ENCODE peak calls at places on chromosomes 5 and 9, in five cellular contexts. V is choroid plexus epithelial cell, P is AG10803, R is IMR-90, K is psoas muscle. I is an unnamed sample.

GRCh38 chr9:93898026-93898425 is 57.1 kb downstream of the BARX1 start:
- DNase-seq in V (no peak), P (no peak), R (no peak), K (no peak), I (no peak)

GRCh38 chr5:138138949-138139775 is at the start of gene NME5:
- DNase-seq in V (peak; percentile 80), P (peak; percentile 39), R (peak; percentile 40), K (peak; percentile 53), I (peak; percentile 72)

GRCh38 chr5:154254886-154255285 is 64.4 kb downstream of the GALNT10 start:
- DNase-seq in V (no peak), P (no peak), R (no peak), K (no peak), I (no peak)

GRCh38 chr5:31860726-31861432 is 221.9 kb downstream of the PDZD2 start:
- DNase-seq in V (no peak), P (no peak), R (no peak), K (no peak), I (no peak)

GRCh38 chr5:179158556-179158955 is 98.4 kb downstream of the ZNF354C start:
- DNase-seq in V (no peak), P (no peak), R (no peak), K (no peak), I (no peak)

GRCh38 chr9:12702160-12702758 is 9.1 kb downstream of the TYRP1 start:
- DNase-seq in V (peak; percentile 78), P (peak; percentile 80), R (peak; percentile 70), K (peak; percentile 28), I (peak; percentile 77)

GRCh38 chr5:775960-776861 is 8.3 kb downstream of the ZDHHC11B start:
- DNase-seq in V (no peak), P (no peak), R (no peak), K (peak; percentile 25), I (no peak)

GRCh38 chr5:148384389-148384756 is 615 bp downstream of the FBXO38 start:
- DNase-seq in V (no peak), P (peak; percentile 17), R (no peak), K (no peak), I (peak; percentile 16)

GRCh38 chr5:177432143-177432904 is 5.8 kb downstream of the GRK6 start:
- DNase-seq in V (no peak), P (no peak), R (no peak), K (no peak), I (no peak)

GRCh38 chr5:395921-396714 is 46.9 kb upstream of the EXOC3 start:
- DNase-seq in V (no peak), P (no peak), R (no peak), K (no peak), I (no peak)

GRCh38 chr5:78964889-78965288 is 20.2 kb downstream of the ARSB start:
- DNase-seq in V (peak; percentile 90), P (peak; percentile 77), R (peak; percentile 83), K (no peak), I (peak; percentile 86)

GRCh38 chr5:66234241-66234640 is 90.1 kb downstream of the SREK1 start:
- DNase-seq in V (no peak), P (no peak), R (no peak), K (no peak), I (no peak)

GRCh38 chr5:66241136-66241825 is 97.2 kb downstream of the SREK1 start:
- DNase-seq in V (no peak), P (no peak), R (no peak), K (no peak), I (no peak)

GRCh38 chr5:66242050-66242449 is 98.0 kb downstream of the SREK1 start:
- DNase-seq in V (no peak), P (no peak), R (no peak), K (no peak), I (no peak)

GRCh38 chr5:66238435-66238834 is 94.3 kb downstream of the SREK1 start:
- DNase-seq in V (no peak), P (no peak), R (no peak), K (no peak), I (no peak)

GRCh38 chr5:66239034-66239433 is 94.9 kb downstream of the SREK1 start:
- DNase-seq in V (peak; percentile 13), P (no peak), R (no peak), K (no peak), I (peak; percentile 7)
- TF ChIP-seq CTCF in V (peak; percentile 32), P (no peak), R (peak; percentile 13), K (no peak), I (peak; percentile 12)

DNA sequence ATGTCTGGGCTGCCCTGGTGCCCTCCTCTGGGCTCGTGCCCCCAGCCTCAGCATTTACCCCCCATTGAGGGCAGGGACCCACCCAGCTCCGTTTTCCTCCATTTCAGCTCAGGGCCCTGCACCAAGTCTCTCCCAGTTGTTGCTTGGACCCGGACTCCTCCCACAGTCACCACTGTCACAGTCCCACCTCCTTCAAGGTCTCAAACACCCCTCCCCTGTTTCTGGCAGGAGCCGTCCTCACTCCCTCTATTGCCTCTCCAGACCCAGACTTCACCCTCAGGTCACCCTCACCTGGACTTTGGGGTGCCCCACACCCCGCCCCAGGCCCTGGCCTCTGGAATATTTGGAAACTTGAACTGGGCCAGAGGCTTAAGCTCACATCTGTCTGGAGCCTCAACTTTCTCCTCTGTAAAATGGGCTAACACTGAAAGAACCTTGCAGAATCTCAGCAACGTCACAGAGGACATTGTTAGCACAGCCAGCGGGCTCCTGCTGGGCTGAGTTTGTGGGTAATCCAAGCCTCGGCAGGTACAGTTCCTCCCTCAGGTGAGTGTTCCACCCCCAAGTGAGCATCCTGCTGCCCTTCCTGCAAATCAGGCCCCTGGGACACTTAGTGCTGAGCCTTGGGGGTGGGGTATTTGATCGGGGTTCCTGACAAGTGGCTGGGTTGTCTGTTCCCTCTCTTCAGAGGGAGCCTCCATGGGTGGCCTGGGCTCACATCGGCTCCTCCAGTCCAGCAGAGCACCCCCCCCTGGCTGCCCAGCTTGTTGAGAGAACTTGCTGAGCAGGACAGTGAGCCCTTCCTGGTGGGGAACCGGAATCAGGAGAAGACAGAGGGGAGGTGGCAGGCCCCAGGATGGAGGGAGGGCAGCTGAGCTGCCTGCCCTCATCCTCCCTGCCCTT is 130.1 kb downstream of the C9orf50 start:
- DNase-seq in V (peak; percentile 54), P (no peak), R (no peak), K (no peak), I (no peak)
- H3K4me3 ChIP-seq in V (peak overlapping the region; percentile 34), P (peak overlapping the region; percentile 69), R (no peak overlapping the region), K (peak overlapping the region; percentile 70), I (peak overlapping the region; percentile 45)

DNA sequence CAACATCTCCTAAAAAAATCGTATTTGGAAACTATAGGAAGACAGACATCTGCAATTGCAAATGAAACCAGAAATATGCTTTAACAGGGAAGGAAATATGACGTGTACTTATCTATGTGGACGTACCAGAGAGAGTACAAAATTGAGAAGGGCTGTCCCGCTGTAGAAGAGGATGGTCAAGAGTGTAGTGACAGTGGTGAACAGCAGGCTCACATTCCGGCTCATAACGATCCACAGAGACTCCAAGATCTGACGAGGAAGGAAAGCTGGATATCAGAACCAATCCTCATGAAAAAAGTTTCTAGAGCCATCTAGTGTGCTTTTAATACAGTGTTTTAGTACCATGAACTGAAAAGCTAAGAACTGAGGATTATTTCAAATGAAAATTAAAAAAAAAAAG is 37.1 kb upstream of the CTNNAL1 start:
- DNase-seq in V (no peak), P (no peak), R (no peak), K (no peak), I (no peak)
- TF ChIP-seq CTCF in V (no peak), P (no peak), R (no peak), K (no peak), I (no peak)

DNA sequence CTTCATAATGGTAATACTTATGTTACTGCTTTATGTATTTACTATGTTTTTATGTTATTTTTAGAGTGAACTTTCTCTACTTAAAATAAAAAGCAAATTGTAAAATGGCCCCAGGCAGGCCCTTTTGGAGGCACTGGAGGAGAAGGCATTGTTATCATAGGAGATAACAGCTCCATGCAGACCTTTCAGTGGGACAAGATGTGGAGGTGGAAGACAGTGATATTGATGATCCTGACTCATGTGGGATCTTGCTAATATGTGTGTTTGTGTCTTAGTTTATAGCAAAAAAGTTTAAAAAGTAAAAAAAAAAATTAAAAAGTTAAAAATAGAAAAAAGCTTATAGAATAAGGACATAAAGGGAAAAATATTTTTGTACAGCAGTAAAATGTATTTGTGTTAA is 74.5 kb downstream of the IQGAP2 start:
- DNase-seq in V (no peak), P (no peak), R (no peak), K (no peak), I (no peak)
- H3K4me3 ChIP-seq in V (no peak overlapping the region), P (no peak overlapping the region), R (no peak overlapping the region), K (no peak overlapping the region), I (no peak overlapping the region)

GRCh38 chr5:180390441-180391190 is 37.5 kb upstream of the GFPT2 start:
- DNase-seq in V (peak; percentile 15), P (no peak), R (no peak), K (no peak), I (peak; percentile 16)
- TF ChIP-seq CTCF in V (peak; percentile 26), P (no peak), R (no peak), K (no peak), I (no peak)

DNA sequence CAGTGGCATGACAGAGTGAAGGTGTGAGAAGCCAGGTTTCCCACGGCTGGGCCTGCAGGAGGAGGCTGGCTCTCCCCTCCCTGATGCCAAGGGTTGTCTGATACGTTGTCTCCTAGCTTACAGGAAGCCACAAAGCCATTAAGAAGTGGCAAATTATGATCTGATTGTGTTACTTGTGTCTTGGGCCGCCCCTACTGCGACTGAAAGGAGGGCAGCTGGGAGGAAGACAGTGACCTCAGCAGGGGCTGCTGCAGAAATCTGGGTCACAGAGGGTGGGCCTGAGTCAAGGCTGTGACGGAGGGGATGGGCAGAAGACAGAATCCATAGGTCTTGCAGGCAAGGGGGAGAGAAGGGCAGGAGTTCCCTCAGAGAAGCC is 145.0 kb downstream of the FSTL4 start:
- DNase-seq in V (no peak), P (no peak), R (no peak), K (no peak), I (no peak)
- H3K4me3 ChIP-seq in V (no peak overlapping the region), P (no peak overlapping the region), R (no peak overlapping the region), K (no peak overlapping the region), I (no peak overlapping the region)

DNA sequence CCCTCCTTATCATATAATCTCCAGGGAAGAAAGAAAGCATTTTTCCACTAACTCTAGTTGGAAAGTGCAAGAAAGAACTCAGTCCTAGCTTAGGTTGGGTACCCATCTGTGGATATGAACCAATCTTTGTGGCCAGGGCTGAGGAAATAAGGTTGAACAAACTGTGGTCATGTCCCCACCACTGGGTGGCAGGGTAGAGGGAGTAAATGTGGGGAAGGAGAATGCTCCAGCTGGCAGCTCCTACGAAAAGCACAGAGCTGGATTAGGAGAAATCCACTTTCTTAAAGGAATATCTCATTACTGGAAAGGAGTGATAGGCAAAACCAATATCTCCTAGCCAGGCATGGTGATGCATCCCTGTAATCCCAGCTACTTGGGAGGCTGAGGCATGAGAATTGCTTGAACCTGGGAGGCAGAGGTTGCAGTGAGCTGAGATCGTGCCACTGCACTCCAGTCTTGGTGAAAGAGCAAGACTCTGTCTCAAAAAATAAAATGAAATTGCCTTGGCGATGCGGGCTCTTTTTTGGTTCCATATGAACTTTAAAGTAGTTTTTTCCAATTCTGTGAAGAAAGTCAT is 175.1 kb downstream of the CCDC192 start:
- DNase-seq in V (peak; percentile 76), P (peak; percentile 47), R (peak; percentile 57), K (no peak), I (peak; percentile 72)
- TF ChIP-seq CTCF in V (peak; percentile 81), P (peak; percentile 70), R (peak; percentile 63), K (peak; percentile 41), I (peak; percentile 71)

GRCh38 chr9:37030591-37030939 is 3.5 kb downstream of the PAX5 start:
- DNase-seq in V (no peak), P (no peak), R (no peak), K (no peak), I (no peak)
- H3K4me3 ChIP-seq in V (no peak overlapping the region), P (no peak overlapping the region), R (no peak overlapping the region), K (no peak overlapping the region), I (no peak overlapping the region)

I was measured in cardiac fibroblast.